ENCODE peak calls at places on chromosomes 3 and 15, in six cellular contexts. F is NCI-H510A treated with DMSO at 0.1 percent for 48 hours; M is NCI-H2029 treated with DMSO at 0.1 percent for 48 hours; T is naive thymus-derived CD8-positive, alpha-beta T cell; C is AG09309; G is uterus. D is an unnamed sample.

GRCh38 chr15:90439946-90440345 is 51.9 kb downstream of the IQGAP1 start:
- DNase-seq in F (no peak), M (no peak), T (no peak), C (no peak), G (no peak), D (no peak)

GRCh38 chr15:35725353-35725752 is 179.4 kb upstream of the DPH6 start:
- DNase-seq in F (no peak), M (no peak), T (no peak), C (no peak), G (no peak), D (no peak)

GRCh38 chr3:13525827-13526625 is 22.9 kb upstream of the FBLN2 start:
- DNase-seq in F (no peak), M (no peak), T (no peak), C (no peak), G (peak), D (peak)

GRCh38 chr3:149771652-149772271 is 19.5 kb upstream of the COMMD2 start:
- DNase-seq in F (peak), M (peak), T (no peak), C (no peak), G (peak), D (peak)

GRCh38 chr3:61250784-61251173 is 473 bp downstream of the FHIT start:
- DNase-seq in F (no peak), M (no peak), T (no peak), C (no peak), G (peak), D (no peak)

GRCh38 chr3:197750863-197751737 is 1.4 kb downstream of the FYTTD1 start:
- DNase-seq in F (peak), M (no peak), T (peak), C (no peak), G (peak), D (peak)

GRCh38 chr3:4506559-4507009 is 13.4 kb downstream of the ITPR1 start:
- DNase-seq in F (no peak), M (no peak), T (no peak), C (no peak), G (no peak), D (no peak)

GRCh38 chr3:30643763-30644462 is 37.5 kb downstream of the TGFBR2 start:
- DNase-seq in F (no peak), M (no peak), T (peak), C (no peak), G (peak), D (peak)

D was measured in left lung.